ENCODE peak calls at places on chromosomes 16 and 17, in five cellular contexts. H is retinal pigment epithelial cell, G is thoracic aorta, E is right lobe of liver, Q is sigmoid colon. X is an unnamed sample.

GRCh38 chr17:47621293-47622178 is 28.2 kb upstream of the KPNB1 start:
- DNase-seq in G (no peak), E (no peak), H (peak; percentile 68), Q (peak; percentile 71), X (peak; percentile 84)

GRCh38 chr17:75472119-75472518 is 15.7 kb downstream of the TMEM94 start:
- DNase-seq in H (no peak), G (no peak), Q (no peak), E (no peak), X (no peak)

GRCh38 chr17:42780816-42781638 is 617 bp downstream of the WNK4 start:
- DNase-seq in H (no peak), E (no peak), G (no peak), Q (no peak), X (no peak)

GRCh38 chr17:17052462-17053221 is 10.4 kb downstream of the MPRIP start:
- DNase-seq in Q (peak; percentile 52), E (no peak), H (no peak), G (no peak), X (no peak)

GRCh38 chr17:21282231-21282630 is 2.3 kb upstream of the MAP2K3 start:
- DNase-seq in E (no peak), H (peak; percentile 95), Q (peak; percentile 83), G (peak; percentile 78), X (peak; percentile 86)

GRCh38 chr17:64134216-64134970 is 4.4 kb upstream of the ERN1 start:
- DNase-seq in G (no peak), H (no peak), E (no peak), Q (no peak), X (no peak)

GRCh38 chr17:43401293-43401692 is 2.5 kb downstream of the ARL4D start:
- DNase-seq in E (no peak), H (peak; percentile 89), Q (peak; percentile 83), G (peak; percentile 35), X (peak; percentile 79)

GRCh38 chr16:2231016-2231931 is 5.0 kb upstream of the DNASE1L2 start:
- DNase-seq in Q (no peak), G (no peak), H (no peak), E (no peak), X (no peak)

GRCh38 chr16:72921106-72921505 is 126.8 kb downstream of the ZFHX3 start:
- DNase-seq in Q (peak; percentile 46), H (no peak), G (no peak), E (no peak), X (no peak)

DNA sequence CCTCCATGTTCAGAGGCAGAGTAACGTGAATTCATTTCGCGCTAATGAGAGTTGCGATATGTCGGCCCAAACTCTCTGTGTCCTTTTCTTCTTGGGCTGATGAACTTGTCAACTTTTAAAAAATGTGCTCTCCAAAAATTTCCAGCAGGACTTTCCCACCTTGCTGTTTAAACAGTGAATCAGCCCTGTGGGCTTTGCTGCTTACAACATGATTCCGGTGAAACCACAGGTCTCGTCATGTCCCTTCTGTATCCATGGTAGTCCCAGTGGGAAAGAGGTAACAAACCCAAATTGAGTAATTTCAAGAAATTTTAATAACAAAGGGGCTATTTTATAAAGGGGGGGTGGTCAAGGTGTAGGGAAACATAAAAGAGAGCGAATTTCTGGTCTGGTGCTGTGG is 612.9 kb downstream of the MAF start:
- DNase-seq in E (no peak), G (no peak), H (no peak), Q (no peak), X (no peak)
- H3K4me3 ChIP-seq in E (no peak overlapping the region), G (no peak overlapping the region), H (no peak overlapping the region), Q (no peak overlapping the region), X (no peak overlapping the region)

DNA sequence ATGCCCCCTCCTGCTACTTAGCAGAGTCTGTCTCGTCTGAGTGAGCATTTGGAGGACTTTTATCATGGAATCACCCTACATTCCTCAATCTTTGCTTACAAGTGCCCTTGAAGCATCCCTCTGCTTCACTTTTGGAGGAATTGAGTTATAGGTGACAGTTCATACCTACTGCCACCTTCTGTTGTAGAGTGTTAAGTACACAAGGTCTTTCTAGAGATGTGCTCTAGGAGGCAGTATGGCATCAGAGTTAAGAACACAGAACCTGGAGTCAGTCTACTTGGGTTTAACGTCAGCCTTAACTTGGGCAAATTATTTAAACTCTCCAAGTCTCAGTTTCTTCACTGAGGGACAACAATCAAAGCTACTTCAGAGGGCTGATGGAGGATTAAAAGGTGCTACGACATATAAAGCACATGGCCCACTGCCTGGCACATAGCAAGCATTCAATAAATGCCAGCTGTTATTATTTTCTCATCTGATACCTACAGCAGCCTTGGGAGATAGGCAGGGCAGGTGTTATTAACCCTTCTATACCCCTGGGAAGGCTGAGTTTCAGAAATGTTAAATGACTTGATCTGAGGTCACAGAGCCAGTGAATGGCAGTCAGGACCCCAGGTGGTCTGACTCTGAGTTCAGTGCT is 62.2 kb downstream of the UTP18 start:
- DNase-seq in E (no peak), Q (no peak), G (no peak), H (no peak), X (no peak)
- TF ChIP-seq CTCF in E (peak; percentile 41), Q (no peak), G (no peak), H (peak; percentile 40), X (peak; percentile 49)

DNA sequence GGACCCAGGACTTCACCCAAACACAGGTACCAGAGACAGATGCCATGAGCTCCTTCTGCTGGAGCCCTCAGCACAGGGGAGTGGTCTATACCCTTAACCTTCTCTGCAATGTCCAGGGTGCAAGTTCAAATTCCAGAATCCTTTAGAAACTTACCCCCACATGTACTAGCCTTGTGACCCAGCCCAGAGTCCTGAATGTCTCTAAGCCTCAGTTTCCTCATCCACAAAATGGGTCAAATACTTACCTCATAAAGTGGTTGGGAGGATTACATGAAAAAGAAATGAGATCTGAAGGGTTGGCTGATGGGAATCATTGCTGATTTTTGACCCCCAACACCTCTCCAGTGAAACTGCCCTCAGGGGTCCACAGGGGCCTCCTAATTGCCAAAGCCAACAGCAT is 21.7 kb downstream of the COTL1 start:
- DNase-seq in G (no peak), Q (no peak), H (no peak), E (no peak), X (no peak)
- H3K4me3 ChIP-seq in G (no peak overlapping the region), Q (no peak overlapping the region), H (no peak overlapping the region), E (no peak overlapping the region), X (no peak overlapping the region)

DNA sequence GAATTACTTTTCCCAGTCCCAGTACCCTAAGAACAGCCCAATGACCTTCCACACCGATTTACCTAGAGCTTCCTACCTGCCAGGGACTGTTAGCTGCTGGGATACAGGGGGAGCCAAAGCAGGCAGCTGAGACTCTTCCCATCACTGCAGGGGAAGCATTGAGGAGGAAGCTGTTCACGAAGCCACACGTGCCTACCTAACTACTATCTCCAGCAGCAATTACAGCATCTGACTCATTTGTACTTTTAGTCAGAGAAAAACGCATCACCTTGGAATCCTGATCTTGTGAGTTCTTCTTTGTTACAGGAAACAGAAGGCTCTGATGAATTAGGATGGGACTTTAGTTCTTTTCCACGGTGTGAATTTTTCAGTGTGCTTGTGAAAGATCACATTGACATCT is 113.7 kb upstream of the DHX40 start:
- DNase-seq in Q (no peak), H (no peak), G (no peak), E (no peak), X (peak; percentile 80)
- TF ChIP-seq CTCF in Q (no peak), H (no peak), G (no peak), E (no peak), X (no peak)

GRCh38 chr17:4806770-4807533 is at the start of gene PLD2:
- DNase-seq in E (peak; percentile 94), G (no peak), Q (peak; percentile 91), H (no peak), X (no peak)

GRCh38 chr17:4806420-4806769 is 557 bp upstream of the PLD2 start:
- DNase-seq in E (no peak), G (no peak), Q (no peak), H (no peak), X (no peak)

GRCh38 chr17:4808378-4808767 is 1.4 kb downstream of the PLD2 start:
- DNase-seq in Q (peak; percentile 78), G (no peak), H (no peak), E (peak; percentile 90), X (no peak)

GRCh38 chr17:4810696-4811289 is 3.8 kb downstream of the PLD2 start:
- DNase-seq in H (no peak), Q (no peak), G (no peak), E (no peak), X (no peak)

DNA sequence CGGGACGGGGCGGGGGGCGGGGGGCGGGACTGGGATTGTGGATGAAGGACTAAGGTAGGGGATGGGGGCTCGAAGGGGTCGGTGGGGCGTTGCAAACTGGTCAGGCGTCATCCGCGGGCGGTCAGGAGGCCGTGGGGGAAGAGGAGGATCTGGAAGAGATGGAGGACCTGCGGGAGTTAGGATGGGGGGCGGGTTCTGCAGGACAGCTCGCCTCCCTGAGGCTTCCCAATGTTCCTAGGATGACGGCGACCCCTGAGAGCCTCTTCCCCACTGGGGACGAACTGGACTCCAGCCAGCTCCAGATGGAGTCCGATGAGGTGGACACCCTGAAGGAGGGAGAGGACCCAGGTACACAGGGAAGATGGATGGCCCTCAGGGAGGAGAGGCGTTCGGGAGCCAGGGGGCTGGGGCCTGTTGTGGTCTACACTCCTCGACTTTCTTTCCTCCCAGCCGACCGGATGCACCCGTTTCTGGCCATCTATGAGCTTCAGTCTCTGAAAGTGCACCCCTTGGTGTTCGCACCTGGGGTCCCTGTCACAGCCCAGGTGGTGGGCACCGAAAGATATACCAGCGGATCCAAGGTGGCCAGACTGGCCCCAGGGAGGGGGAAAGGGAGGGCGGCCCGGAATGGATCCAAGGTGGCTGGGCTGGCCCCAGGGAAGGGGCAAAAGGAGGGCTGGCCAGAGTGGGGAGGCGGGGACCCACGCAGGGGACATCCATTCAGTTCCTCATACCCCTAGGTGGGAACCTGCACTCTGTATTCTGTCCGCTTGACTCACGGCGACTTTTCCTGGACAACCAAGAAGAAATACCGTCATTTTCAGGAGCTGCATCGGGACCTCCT is 804 bp downstream of the PLD2 start:
- DNase-seq in G (no peak), E (no peak), Q (no peak), H (no peak), X (no peak)
- H3K4me3 ChIP-seq in G (peak overlapping the region; percentile 94), E (peak overlapping the region; percentile 65), Q (peak overlapping the region; percentile 88), H (peak overlapping the region; percentile 65), X (peak overlapping the region; percentile 82)

GRCh38 chr17:54177606-54178308 is 355.0 kb downstream of the KIF2B start:
- DNase-seq in Q (no peak), E (no peak), G (no peak), H (no peak), X (no peak)

GRCh38 chr17:54172096-54172495 is 349.4 kb downstream of the KIF2B start:
- DNase-seq in Q (no peak), H (no peak), E (no peak), G (no peak), X (no peak)

GRCh38 chr17:54172654-54173316 is 350.1 kb downstream of the KIF2B start:
- DNase-seq in E (peak; percentile 46), G (no peak), Q (no peak), H (no peak), X (no peak)
- TF ChIP-seq CTCF in E (peak; percentile 62), G (peak; percentile 28), Q (peak; percentile 34), H (peak; percentile 61), X (peak; percentile 60)

X was measured in kidney epithelial cell.